ENCODE peak calls at places on chromosomes 4 and X, in eight cellular contexts. One of them, this sample, is unnamed. For H3K4me1, the result is how much of the 10 kb centered on the place peaks cover.

GRCh38 chr4:155271557-155271956 is 63.1 kb downstream of the NPY2R start:
- DNase-seq in upper lobe of left lung: no peak
- DNase-seq in spleen: no peak
- DNase-seq in HepG2: no peak
- DNase-seq in K562: no peak
- DNase-seq in stomach: no peak
- DNase-seq in sigmoid colon: no peak
- DNase-seq in transverse colon: no peak
- DNase-seq in this sample: no peak

GRCh38 chr4:16237715-16238114 is 11.4 kb upstream of the TAPT1 start:
- DNase-seq in upper lobe of left lung: peak
- DNase-seq in spleen: no peak
- DNase-seq in HepG2: no peak
- DNase-seq in K562: no peak
- DNase-seq in stomach: no peak
- DNase-seq in sigmoid colon: no peak
- DNase-seq in transverse colon: no peak
- DNase-seq in this sample: no peak

GRCh38 chr4:56742080-56742871 is 61.2 kb upstream of the HOPX start:
- DNase-seq in upper lobe of left lung: no peak
- DNase-seq in spleen: no peak
- DNase-seq in HepG2: no peak
- DNase-seq in K562: no peak
- DNase-seq in stomach: no peak
- DNase-seq in sigmoid colon: no peak
- DNase-seq in transverse colon: no peak
- DNase-seq in this sample: no peak

GRCh38 chr4:101439926-101440325 is 92.6 kb upstream of the PPP3CA start:
- DNase-seq in upper lobe of left lung: no peak
- DNase-seq in spleen: no peak
- DNase-seq in HepG2: no peak
- DNase-seq in K562: no peak
- DNase-seq in stomach: no peak
- DNase-seq in sigmoid colon: no peak
- DNase-seq in transverse colon: no peak
- DNase-seq in this sample: no peak

GRCh38 chr4:101232074-101232776 is 115.1 kb downstream of the PPP3CA start:
- DNase-seq in upper lobe of left lung: peak
- DNase-seq in spleen: no peak
- DNase-seq in HepG2: no peak
- DNase-seq in K562: no peak
- DNase-seq in stomach: no peak
- DNase-seq in sigmoid colon: no peak
- DNase-seq in transverse colon: no peak
- DNase-seq in this sample: no peak

GRCh38 chrX:63747331-63747730 is 37.7 kb downstream of the ARHGEF9 start:
- DNase-seq in upper lobe of left lung: no peak
- DNase-seq in spleen: no peak
- DNase-seq in HepG2: no peak
- DNase-seq in K562: no peak
- DNase-seq in stomach: no peak
- DNase-seq in sigmoid colon: no peak
- DNase-seq in transverse colon: no peak
- DNase-seq in this sample: no peak

GRCh38 chr4:171025776-171026175 is 787.4 kb upstream of the GALNTL6 start:
- DNase-seq in upper lobe of left lung: no peak
- DNase-seq in spleen: no peak
- DNase-seq in HepG2: no peak
- DNase-seq in K562: no peak
- DNase-seq in stomach: no peak
- DNase-seq in sigmoid colon: no peak
- DNase-seq in transverse colon: no peak
- DNase-seq in this sample: no peak

GRCh38 chr4:75659512-75660031 is 13.6 kb downstream of the G3BP2 start:
- DNase-seq in upper lobe of left lung: no peak
- DNase-seq in spleen: no peak
- DNase-seq in HepG2: no peak
- DNase-seq in K562: no peak
- DNase-seq in stomach: no peak
- DNase-seq in sigmoid colon: no peak
- DNase-seq in transverse colon: no peak
- DNase-seq in this sample: no peak

GRCh38 chr4:17809667-17810066 is 890 bp downstream of the DCAF16 start:
- DNase-seq in upper lobe of left lung: no peak
- DNase-seq in spleen: no peak
- DNase-seq in HepG2: peak
- DNase-seq in K562: no peak
- DNase-seq in stomach: no peak
- DNase-seq in sigmoid colon: no peak
- DNase-seq in transverse colon: no peak
- DNase-seq in this sample: no peak

GRCh38 chr4:40586034-40586433 is 43.6 kb downstream of the RBM47 start:
- DNase-seq in upper lobe of left lung: no peak
- DNase-seq in spleen: no peak
- DNase-seq in HepG2: no peak
- DNase-seq in K562: no peak
- DNase-seq in stomach: no peak
- DNase-seq in sigmoid colon: no peak
- DNase-seq in transverse colon: no peak
- DNase-seq in this sample: no peak

GRCh38 chr4:53432528-53433424 is 55.3 kb downstream of the FIP1L1 start:
- DNase-seq in upper lobe of left lung: no peak
- DNase-seq in spleen: no peak
- DNase-seq in HepG2: no peak
- DNase-seq in K562: no peak
- DNase-seq in stomach: no peak
- DNase-seq in sigmoid colon: no peak
- DNase-seq in transverse colon: no peak
- DNase-seq in this sample: no peak

GRCh38 chrX:22296871-22297270 is 24.2 kb downstream of the CBLL2 start:
- DNase-seq in upper lobe of left lung: no peak
- DNase-seq in spleen: no peak
- DNase-seq in HepG2: no peak
- DNase-seq in K562: no peak
- DNase-seq in stomach: no peak
- DNase-seq in sigmoid colon: no peak
- DNase-seq in transverse colon: no peak
- DNase-seq in this sample: no peak

GRCh38 chr4:153394945-153395344 is 50.5 kb downstream of the MND1 start:
- DNase-seq in upper lobe of left lung: no peak
- DNase-seq in spleen: no peak
- DNase-seq in HepG2: no peak
- DNase-seq in K562: no peak
- DNase-seq in stomach: no peak
- DNase-seq in sigmoid colon: no peak
- DNase-seq in transverse colon: no peak
- DNase-seq in this sample: no peak

GRCh38 chr4:84503495-84504437 is 4.7 kb upstream of the NKX6-1 start:
- DNase-seq in upper lobe of left lung: no peak
- DNase-seq in spleen: no peak
- DNase-seq in HepG2: peak
- DNase-seq in K562: peak
- DNase-seq in stomach: no peak
- DNase-seq in sigmoid colon: no peak
- DNase-seq in transverse colon: no peak
- DNase-seq in this sample: no peak

GRCh38 chrX:87425618-87426017 is 92.0 kb upstream of the KLHL4 start:
- DNase-seq in upper lobe of left lung: no peak
- DNase-seq in spleen: no peak
- DNase-seq in HepG2: no peak
- DNase-seq in K562: no peak
- DNase-seq in stomach: no peak
- DNase-seq in sigmoid colon: no peak
- DNase-seq in transverse colon: no peak
- DNase-seq in this sample: no peak

GRCh38 chr4:182789588-182789987 is 127.6 kb downstream of the DCTD start:
- DNase-seq in upper lobe of left lung: no peak
- DNase-seq in spleen: no peak
- DNase-seq in HepG2: no peak
- DNase-seq in K562: no peak
- DNase-seq in stomach: no peak
- DNase-seq in sigmoid colon: no peak
- DNase-seq in transverse colon: no peak
- DNase-seq in this sample: no peak

GRCh38 chr4:153785830-153786721 is 2.8 kb downstream of the SFRP2 start:
- DNase-seq in upper lobe of left lung: no peak
- DNase-seq in spleen: no peak
- DNase-seq in HepG2: peak
- DNase-seq in K562: no peak
- DNase-seq in stomach: no peak
- DNase-seq in sigmoid colon: no peak
- DNase-seq in transverse colon: no peak
- DNase-seq in this sample: no peak

GRCh38 chrX:44817029-44817428 is 26.8 kb upstream of the DUSP21 start:
- DNase-seq in upper lobe of left lung: no peak
- DNase-seq in spleen: no peak
- DNase-seq in HepG2: no peak
- DNase-seq in K562: no peak
- DNase-seq in stomach: no peak
- DNase-seq in sigmoid colon: no peak
- DNase-seq in transverse colon: no peak
- DNase-seq in this sample: no peak

GRCh38 chrX:69546417-69546816 is 42.3 kb downstream of the NALF2 start:
- DNase-seq in upper lobe of left lung: no peak
- DNase-seq in spleen: no peak
- DNase-seq in HepG2: peak
- DNase-seq in K562: no peak
- DNase-seq in stomach: no peak
- DNase-seq in sigmoid colon: no peak
- DNase-seq in transverse colon: no peak
- DNase-seq in this sample: no peak

GRCh38 chr4:28229092-28229491 is 1368.5 kb downstream of the STIM2 start:
- DNase-seq in upper lobe of left lung: no peak
- DNase-seq in spleen: no peak
- DNase-seq in HepG2: no peak
- DNase-seq in K562: no peak
- DNase-seq in stomach: no peak
- DNase-seq in sigmoid colon: no peak
- DNase-seq in transverse colon: no peak
- DNase-seq in this sample: no peak

GRCh38 chr4:54940996-54941395 is 184.4 kb downstream of the KDR start:
- DNase-seq in upper lobe of left lung: no peak
- DNase-seq in spleen: no peak
- DNase-seq in HepG2: no peak
- DNase-seq in K562: no peak
- DNase-seq in stomach: no peak
- DNase-seq in sigmoid colon: no peak
- DNase-seq in transverse colon: no peak
- DNase-seq in this sample: no peak

GRCh38 chr4:73816814-73817213 is 19.7 kb upstream of the CXCL6 start:
- DNase-seq in upper lobe of left lung: no peak
- DNase-seq in spleen: no peak
- DNase-seq in HepG2: no peak
- DNase-seq in K562: no peak
- DNase-seq in stomach: no peak
- DNase-seq in sigmoid colon: no peak
- DNase-seq in transverse colon: no peak
- DNase-seq in this sample: no peak

GRCh38 chr4:173332021-173332487 is 2.1 kb downstream of the HMGB2 start:
- DNase-seq in upper lobe of left lung: no peak
- DNase-seq in spleen: no peak
- DNase-seq in HepG2: no peak
- DNase-seq in K562: no peak
- DNase-seq in stomach: no peak
- DNase-seq in sigmoid colon: no peak
- DNase-seq in transverse colon: no peak
- DNase-seq in this sample: no peak

GRCh38 chr4:87120411-87121162 is 99.8 kb downstream of the KLHL8 start:
- DNase-seq in upper lobe of left lung: peak
- DNase-seq in spleen: no peak
- DNase-seq in HepG2: peak
- DNase-seq in K562: no peak
- DNase-seq in stomach: no peak
- DNase-seq in sigmoid colon: peak
- DNase-seq in transverse colon: peak
- DNase-seq in this sample: no peak
- TF ChIP-seq POLR2AphosphoS5 in upper lobe of left lung: no peak
- TF ChIP-seq POLR2AphosphoS5 in spleen: peak
- TF ChIP-seq POLR2AphosphoS5 in HepG2: no peak
- TF ChIP-seq POLR2AphosphoS5 in K562: no peak
- TF ChIP-seq POLR2AphosphoS5 in stomach: peak
- TF ChIP-seq POLR2AphosphoS5 in sigmoid colon: peak
- TF ChIP-seq POLR2AphosphoS5 in transverse colon: peak
- TF ChIP-seq POLR2AphosphoS5 in this sample: no peak

DNA sequence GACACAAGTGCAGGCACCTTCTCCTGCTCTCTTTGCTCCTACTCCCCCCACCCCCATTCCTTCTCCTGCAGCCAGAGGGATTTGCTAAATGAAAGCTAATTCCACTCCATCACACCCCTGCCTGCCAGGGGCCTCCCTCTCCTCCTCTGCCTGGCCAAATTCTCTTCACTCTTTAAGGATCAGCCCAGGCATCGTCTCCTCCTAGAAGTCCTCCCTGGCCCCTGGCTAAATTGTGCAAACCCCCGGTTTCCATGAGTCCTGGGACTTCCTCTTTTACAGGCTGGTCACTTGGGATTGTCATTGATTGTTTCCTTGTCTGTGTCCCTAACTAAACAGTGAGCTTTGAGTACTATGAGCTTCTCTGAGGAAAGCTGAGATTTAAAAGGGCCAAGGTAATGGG is 8.7 kb upstream of the ABLIM2 start:
- DNase-seq in upper lobe of left lung: peak
- DNase-seq in spleen: no peak
- DNase-seq in HepG2: no peak
- DNase-seq in K562: no peak
- DNase-seq in stomach: no peak
- DNase-seq in sigmoid colon: no peak
- DNase-seq in transverse colon: no peak
- DNase-seq in this sample: no peak
- H3K4me1 ChIP-seq in upper lobe of left lung: under half
- H3K4me1 ChIP-seq in spleen: under half
- H3K4me1 ChIP-seq in HepG2: under half
- H3K4me1 ChIP-seq in K562: under half
- H3K4me1 ChIP-seq in stomach: under half
- H3K4me1 ChIP-seq in sigmoid colon: under half
- H3K4me1 ChIP-seq in transverse colon: under half
- H3K4me1 ChIP-seq in this sample: under half

DNA sequence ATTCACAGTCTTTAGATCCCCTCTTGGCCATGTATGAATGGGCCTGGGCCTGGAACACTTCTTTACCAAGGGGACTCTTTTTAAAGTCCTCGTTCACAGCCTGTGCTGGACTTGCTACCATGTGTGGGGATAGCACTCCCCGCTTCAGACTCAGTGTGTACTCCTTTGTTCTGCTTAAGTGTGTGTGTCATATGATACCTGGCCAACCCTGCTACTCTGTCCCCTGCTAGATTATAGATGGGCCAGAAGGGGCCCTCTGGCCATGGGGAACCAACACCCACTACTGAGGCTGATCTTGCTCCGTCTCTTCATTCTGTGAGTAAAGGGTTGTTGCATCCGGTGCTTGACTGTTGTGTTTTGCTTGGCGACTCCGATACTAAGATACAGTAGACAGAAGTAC is 8.0 kb downstream of the CCDC110 start:
- DNase-seq in upper lobe of left lung: no peak
- DNase-seq in spleen: no peak
- DNase-seq in HepG2: no peak
- DNase-seq in K562: no peak
- DNase-seq in stomach: no peak
- DNase-seq in sigmoid colon: no peak
- DNase-seq in transverse colon: no peak
- DNase-seq in this sample: no peak
- H3K27ac ChIP-seq in upper lobe of left lung: no peak
- H3K27ac ChIP-seq in spleen: no peak
- H3K27ac ChIP-seq in HepG2: no peak
- H3K27ac ChIP-seq in K562: no peak
- H3K27ac ChIP-seq in stomach: no peak
- H3K27ac ChIP-seq in sigmoid colon: no peak
- H3K27ac ChIP-seq in transverse colon: no peak
- H3K27ac ChIP-seq in this sample: no peak

GRCh38 chrX:78131117-78131516 is 8.3 kb downstream of the TAF9B start:
- DNase-seq in upper lobe of left lung: no peak
- DNase-seq in spleen: no peak
- DNase-seq in HepG2: no peak
- DNase-seq in K562: no peak
- DNase-seq in stomach: no peak
- DNase-seq in sigmoid colon: no peak
- DNase-seq in transverse colon: no peak
- DNase-seq in this sample: no peak
- TF ChIP-seq POLR2AphosphoS5 in upper lobe of left lung: no peak
- TF ChIP-seq POLR2AphosphoS5 in spleen: no peak
- TF ChIP-seq POLR2AphosphoS5 in HepG2: no peak
- TF ChIP-seq POLR2AphosphoS5 in K562: no peak
- TF ChIP-seq POLR2AphosphoS5 in stomach: no peak
- TF ChIP-seq POLR2AphosphoS5 in sigmoid colon: no peak
- TF ChIP-seq POLR2AphosphoS5 in transverse colon: no peak
- TF ChIP-seq POLR2AphosphoS5 in this sample: no peak